ENCODE peak calls at places on chromosome 3, in four cellular contexts. K, D, E and L are unnamed samples.

GRCh38 chr3:27127195-27127594 is 242.0 kb downstream of the NEK10 start:
- DNase-seq in K (no peak), D (no peak), E (no peak), L (no peak)

GRCh38 chr3:136546718-136547117 is 205.5 kb downstream of the STAG1 start:
- DNase-seq in K (peak), D (peak), E (no peak), L (no peak)

GRCh38 chr3:33911525-33912322 is 113.3 kb downstream of the PDCD6IP start:
- DNase-seq in K (peak), D (peak), E (no peak), L (peak)

GRCh38 chr3:34284959-34285358 is 486.5 kb downstream of the PDCD6IP start:
- DNase-seq in K (no peak), D (no peak), E (no peak), L (no peak)

GRCh38 chr3:194522579-194523046 is 35.8 kb upstream of the ATP13A3 start:
- DNase-seq in K (peak), D (no peak), E (no peak), L (peak)

GRCh38 chr3:64321747-64322146 is 96.5 kb upstream of the PRICKLE2 start:
- DNase-seq in K (peak), D (no peak), E (no peak), L (peak)

GRCh38 chr3:56633602-56634371 is 49.3 kb downstream of the TASOR start:
- DNase-seq in K (no peak), D (no peak), E (no peak), L (no peak)

GRCh38 chr3:60399861-60400845 is 851.1 kb downstream of the FHIT start:
- DNase-seq in K (peak), D (no peak), E (no peak), L (peak)

GRCh38 chr3:71723452-71724170 is 1.6 kb downstream of the EIF4E3 start:
- DNase-seq in K (no peak), D (no peak), E (no peak), L (no peak)

GRCh38 chr3:8497582-8497981 is 4.0 kb upstream of the LMCD1 start:
- DNase-seq in K (peak), D (no peak), E (no peak), L (peak)

GRCh38 chr3:192816274-192816853 is 89.0 kb upstream of the FGF12 start:
- DNase-seq in K (peak), D (peak), E (peak), L (peak)

GRCh38 chr3:99006686-99007085 is 105.2 kb upstream of the DCBLD2 start:
- DNase-seq in K (no peak), D (no peak), E (no peak), L (no peak)

GRCh38 chr3:162602619-162603018 is 1106.0 kb downstream of the OTOL1 start:
- DNase-seq in K (peak), D (no peak), E (no peak), L (no peak)

GRCh38 chr3:141399200-141399599 is 30.9 kb downstream of the ZBTB38 start:
- DNase-seq in K (no peak), D (no peak), E (no peak), L (no peak)

GRCh38 chr3:102182162-102182561 is 252.7 kb upstream of the ZPLD1 start:
- DNase-seq in K (no peak), D (no peak), E (no peak), L (peak)

GRCh38 chr3:72696815-72697214 is 151.4 kb downstream of the SHQ1 start:
- DNase-seq in K (no peak), D (no peak), E (no peak), L (no peak)

GRCh38 chr3:45204136-45204535 is 22.0 kb downstream of the TMEM158 start:
- DNase-seq in K (peak), D (no peak), E (no peak), L (peak)

GRCh38 chr3:102069211-102069662 is 219.9 kb downstream of the NFKBIZ start:
- DNase-seq in K (peak), D (no peak), E (no peak), L (peak)

GRCh38 chr3:102614580-102614979 is 179.8 kb downstream of the ZPLD1 start:
- DNase-seq in K (no peak), D (no peak), E (no peak), L (no peak)

GRCh38 chr3:66253790-66254620 is 33.2 kb downstream of the SLC25A26 start:
- DNase-seq in K (peak), D (peak), E (no peak), L (peak)

GRCh38 chr3:47162695-47163022 is 1.3 kb downstream of the SETD2 start:
- DNase-seq in K (peak), D (no peak), E (no peak), L (peak)

GRCh38 chr3:16103472-16103871 is 71.0 kb upstream of the GALNT15 start:
- DNase-seq in K (no peak), D (no peak), E (no peak), L (peak)

GRCh38 chr3:56930706-56931105 is 129.0 kb upstream of the ARHGEF3 start:
- DNase-seq in K (peak), D (no peak), E (no peak), L (peak)

GRCh38 chr3:140441006-140441405 is 236.9 kb upstream of the TRIM42 start:
- DNase-seq in K (peak), D (no peak), E (no peak), L (peak)

GRCh38 chr3:36944012-36944640 is 728 bp downstream of the TRANK1 start:
- DNase-seq in K (peak), D (no peak), E (peak), L (peak)

GRCh38 chr3:139559541-139559940 is 20.0 kb upstream of the RBP1 start:
- DNase-seq in K (peak), D (no peak), E (no peak), L (peak)

GRCh38 chr3:72359743-72360142 is 488.5 kb downstream of the SHQ1 start:
- DNase-seq in K (no peak), D (no peak), E (no peak), L (no peak)

GRCh38 chr3:191260431-191261303 is 61.6 kb downstream of the OSTN start:
- DNase-seq in K (no peak), D (no peak), E (no peak), L (no peak)

GRCh38 chr3:54874816-54875556 is 52.9 kb downstream of the LRTM1 start:
- DNase-seq in K (no peak), D (no peak), E (no peak), L (peak)

GRCh38 chr3:33377931-33378330 is 62.3 kb downstream of the UBP1 start:
- DNase-seq in K (peak), D (no peak), E (no peak), L (peak)

GRCh38 chr3:38473229-38473628 is 19.5 kb downstream of the ACVR2B start:
- DNase-seq in K (no peak), D (no peak), E (no peak), L (no peak)

GRCh38 chr3:158350971-158351370 is 220.0 kb upstream of the MLF1 start:
- DNase-seq in K (no peak), D (no peak), E (no peak), L (no peak)

GRCh38 chr3:87120850-87121249 is 106.3 kb upstream of the CHMP2B start:
- DNase-seq in K (no peak), D (no peak), E (no peak), L (no peak)

DNA sequence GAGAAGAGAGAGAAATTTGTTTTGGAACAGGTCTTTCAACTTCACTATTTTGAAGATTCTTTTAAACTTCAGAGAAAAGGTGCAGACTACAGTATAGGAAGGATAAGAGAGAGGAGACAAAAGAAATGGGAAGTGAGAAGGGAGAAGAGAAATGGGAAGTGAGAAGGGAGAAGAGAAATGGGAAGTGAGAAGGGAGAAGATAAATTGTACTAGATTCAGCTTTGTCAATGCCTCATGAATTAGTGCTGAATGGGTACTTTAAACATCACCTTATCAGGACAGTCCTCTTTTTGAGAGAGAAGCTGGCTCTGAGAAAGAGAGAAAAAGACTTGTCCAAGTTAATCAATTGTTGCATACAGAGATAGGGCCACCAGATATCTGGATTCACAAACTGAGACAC is 963 bp downstream of the P3H2 start:
- DNase-seq in K (no peak), D (no peak), E (no peak), L (no peak)
- H2AFZ ChIP-seq in K (peak), D (peak), E (no peak), L (peak)

GRCh38 chr3:146156801-146157310 is 4.1 kb downstream of the PLOD2 start:
- DNase-seq in K (peak), D (no peak), E (no peak), L (no peak)
- H3K9ac ChIP-seq in K (peak), D (no peak), E (no peak), L (peak)

DNA sequence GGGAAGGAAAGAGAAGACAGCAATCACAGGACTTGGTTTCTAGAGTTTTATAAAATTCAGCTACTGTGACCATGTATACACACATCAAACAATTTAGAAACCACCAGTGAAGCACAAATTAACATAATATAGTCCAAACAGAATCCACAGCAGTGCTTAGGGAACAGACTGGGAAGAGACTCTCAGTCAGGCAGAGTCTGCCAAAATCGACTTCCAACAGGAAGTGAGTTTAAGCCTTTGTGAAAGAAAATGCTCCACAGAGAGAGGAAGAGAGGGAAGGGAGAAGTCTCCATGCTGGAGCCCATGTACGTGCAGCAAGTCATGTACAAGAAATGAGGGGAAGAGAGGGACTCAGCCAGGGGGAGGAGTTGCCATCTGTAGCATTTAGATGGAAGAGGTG is 172.6 kb downstream of the IL5RA start:
- DNase-seq in K (no peak), D (no peak), E (no peak), L (no peak)
- H3K4me2 ChIP-seq in K (no peak), D (no peak), E (no peak), L (no peak)

DNA sequence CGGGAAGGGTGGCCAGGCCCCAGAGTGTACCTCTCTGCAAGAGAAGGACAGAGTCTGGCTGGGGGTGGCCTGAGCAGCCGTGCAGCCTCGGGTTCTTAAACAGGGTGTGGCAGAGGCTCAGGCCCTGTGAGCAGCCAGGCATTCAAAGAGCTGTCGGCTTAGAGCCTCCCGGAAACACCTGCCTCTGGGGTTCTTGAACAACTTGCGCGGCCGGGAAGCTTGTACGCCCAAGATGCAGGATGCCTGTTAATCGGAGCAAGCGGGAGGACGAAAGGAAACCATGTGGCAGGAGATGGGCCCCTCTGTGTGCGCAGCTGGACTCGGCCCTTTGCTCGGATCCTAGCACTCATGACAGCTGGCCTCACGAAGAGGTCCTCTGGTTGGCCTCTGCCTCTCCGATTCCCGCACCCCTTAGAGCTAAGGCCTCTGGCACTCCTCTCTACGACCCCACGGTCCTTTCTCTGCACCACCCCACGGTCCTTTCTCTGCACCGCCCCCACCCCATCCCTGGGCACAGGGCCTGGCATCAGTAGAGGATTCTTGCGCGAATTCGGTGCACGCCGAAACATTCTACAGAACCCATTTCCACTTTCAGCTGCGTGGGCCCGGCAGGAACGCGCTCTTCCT is 23.9 kb upstream of the TXNRD3 start:
- DNase-seq in K (no peak), D (no peak), E (no peak), L (no peak)
- H2AFZ ChIP-seq in K (peak), D (no peak), E (no peak), L (no peak)